ENCODE peak calls at places on chromosomes 3 and 15, in four cellular contexts. One of them, this sample, is unnamed. For H3K36me3 and H3K27me3, the result is how much of the 10 kb centered on the place peaks cover.

GRCh38 chr3:50401973-50402372 is 42.7 kb upstream of the TMEM115 start:
- DNase-seq in aorta: no peak
- DNase-seq in brain microvascular endothelial cell: no peak
- DNase-seq in stomach: peak
- DNase-seq in this sample: no peak

GRCh38 chr3:144142151-144142855 is 170.7 kb downstream of the DIPK2A start:
- DNase-seq in aorta: no peak
- DNase-seq in brain microvascular endothelial cell: peak
- DNase-seq in stomach: no peak
- DNase-seq in this sample: no peak

GRCh38 chr15:63698731-63699130 is 101.5 kb downstream of the FBXL22 start:
- DNase-seq in aorta: no peak
- DNase-seq in brain microvascular endothelial cell: no peak
- DNase-seq in stomach: no peak
- DNase-seq in this sample: no peak

GRCh38 chr3:111936191-111936841 is 42.5 kb upstream of the ABHD10 start:
- DNase-seq in stomach: no peak
- DNase-seq in aorta: no peak
- DNase-seq in brain microvascular endothelial cell: peak
- DNase-seq in this sample: no peak

GRCh38 chr3:183275418-183275817 is 22.4 kb downstream of the B3GNT5 start:
- DNase-seq in stomach: no peak
- DNase-seq in brain microvascular endothelial cell: peak
- DNase-seq in aorta: no peak
- DNase-seq in this sample: peak

GRCh38 chr3:19457449-19457848 is 309.1 kb downstream of the KCNH8 start:
- DNase-seq in brain microvascular endothelial cell: no peak
- DNase-seq in aorta: no peak
- DNase-seq in stomach: no peak
- DNase-seq in this sample: no peak

GRCh38 chr3:4739289-4740236 is 239.7 kb upstream of the BHLHE40 start:
- DNase-seq in stomach: no peak
- DNase-seq in brain microvascular endothelial cell: no peak
- DNase-seq in aorta: no peak
- DNase-seq in this sample: peak

GRCh38 chr3:156654834-156655233 is 19.6 kb upstream of the TIPARP start:
- DNase-seq in aorta: no peak
- DNase-seq in stomach: no peak
- DNase-seq in brain microvascular endothelial cell: no peak
- DNase-seq in this sample: no peak

GRCh38 chr3:88509582-88509981 is 359.8 kb downstream of the C3orf38 start:
- DNase-seq in stomach: no peak
- DNase-seq in brain microvascular endothelial cell: no peak
- DNase-seq in aorta: no peak
- DNase-seq in this sample: peak

GRCh38 chr15:82113116-82113715 is 67.4 kb upstream of the MEX3B start:
- DNase-seq in aorta: no peak
- DNase-seq in brain microvascular endothelial cell: no peak
- DNase-seq in stomach: no peak
- DNase-seq in this sample: no peak

GRCh38 chr3:126104028-126104635 is 20.2 kb upstream of the SLC41A3 start:
- DNase-seq in aorta: no peak
- DNase-seq in stomach: no peak
- DNase-seq in brain microvascular endothelial cell: no peak
- DNase-seq in this sample: no peak

GRCh38 chr3:168544097-168544957 is 448.6 kb upstream of the GOLIM4 start:
- DNase-seq in aorta: no peak
- DNase-seq in stomach: no peak
- DNase-seq in brain microvascular endothelial cell: no peak
- DNase-seq in this sample: no peak

GRCh38 chr15:69014454-69014853 is at the start of gene NOX5:
- DNase-seq in stomach: no peak
- DNase-seq in brain microvascular endothelial cell: no peak
- DNase-seq in aorta: no peak
- DNase-seq in this sample: no peak

DNA sequence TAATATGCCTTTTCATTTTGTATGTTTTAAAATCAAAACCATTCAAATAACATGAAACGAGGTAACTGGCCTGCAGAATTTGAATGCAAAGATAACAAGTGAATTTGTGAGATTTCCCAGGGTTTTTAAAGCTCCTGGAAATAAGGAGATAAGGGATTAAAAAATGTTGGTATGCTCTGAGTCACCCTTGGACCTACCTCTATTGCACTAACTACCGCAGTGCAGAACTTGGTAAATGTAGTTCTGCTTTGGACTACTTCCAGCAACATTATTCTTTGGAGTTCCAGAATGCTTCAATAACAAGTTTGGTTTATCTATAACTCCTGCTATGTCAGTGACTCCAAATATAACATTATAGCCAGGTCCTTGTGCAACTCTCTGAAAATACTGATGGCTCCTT is 201.7 kb downstream of the GAP43 start:
- DNase-seq in stomach: no peak
- DNase-seq in aorta: no peak
- DNase-seq in brain microvascular endothelial cell: peak
- DNase-seq in this sample: no peak
- H3K27ac ChIP-seq in stomach: no peak
- H3K27ac ChIP-seq in aorta: no peak
- H3K27ac ChIP-seq in brain microvascular endothelial cell: no peak
- H3K27ac ChIP-seq in this sample: no peak

DNA sequence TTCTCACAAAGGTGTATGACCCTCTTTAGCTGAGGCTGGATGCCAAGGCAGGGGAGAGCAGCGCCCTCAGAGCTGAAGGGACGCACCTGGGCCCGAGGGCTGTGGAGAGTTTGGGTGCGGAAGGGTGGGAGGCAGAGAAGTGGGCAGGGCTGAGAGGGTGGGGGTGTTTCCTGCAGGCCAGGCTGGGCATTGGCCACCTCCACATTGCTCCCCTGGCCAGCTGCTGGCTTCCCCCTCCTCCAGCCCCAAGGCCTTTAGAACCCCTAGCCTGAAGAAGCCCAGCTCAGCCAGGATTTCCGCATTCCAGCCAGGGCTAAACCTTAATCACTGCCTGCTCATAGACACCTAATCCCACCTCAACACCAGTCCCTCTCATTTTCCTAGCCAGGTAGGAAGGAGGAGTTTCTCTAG is 7.5 kb downstream of the NT5DC2 start:
- DNase-seq in aorta: peak
- DNase-seq in stomach: no peak
- DNase-seq in brain microvascular endothelial cell: no peak
- DNase-seq in this sample: no peak
- H3K36me3 ChIP-seq in aorta: under half
- H3K36me3 ChIP-seq in stomach: half or more
- H3K36me3 ChIP-seq in brain microvascular endothelial cell: under half
- H3K36me3 ChIP-seq in this sample: under half

GRCh38 chr15:91128028-91128427 is 28.0 kb downstream of the SV2B start:
- DNase-seq in brain microvascular endothelial cell: no peak
- DNase-seq in aorta: no peak
- DNase-seq in stomach: no peak
- DNase-seq in this sample: no peak

GRCh38 chr15:91135201-91136130 is 35.4 kb downstream of the SV2B start:
- DNase-seq in aorta: no peak
- DNase-seq in brain microvascular endothelial cell: no peak
- DNase-seq in stomach: no peak
- DNase-seq in this sample: no peak

GRCh38 chr15:91133511-91133910 is 33.5 kb downstream of the SV2B start:
- DNase-seq in aorta: no peak
- DNase-seq in stomach: no peak
- DNase-seq in brain microvascular endothelial cell: no peak
- DNase-seq in this sample: no peak

GRCh38 chr15:91129436-91129835 is 29.4 kb downstream of the SV2B start:
- DNase-seq in brain microvascular endothelial cell: no peak
- DNase-seq in stomach: no peak
- DNase-seq in aorta: no peak
- DNase-seq in this sample: no peak

GRCh38 chr15:91132079-91132478 is 32.0 kb downstream of the SV2B start:
- DNase-seq in aorta: no peak
- DNase-seq in stomach: no peak
- DNase-seq in brain microvascular endothelial cell: no peak
- DNase-seq in this sample: no peak
- H3K27me3 ChIP-seq in aorta: under half
- H3K27me3 ChIP-seq in stomach: under half
- H3K27me3 ChIP-seq in brain microvascular endothelial cell: under half
- H3K27me3 ChIP-seq in this sample: under half

GRCh38 chr3:133157716-133158115 is 119.5 kb downstream of the TMEM108 start:
- DNase-seq in stomach: no peak
- DNase-seq in brain microvascular endothelial cell: no peak
- DNase-seq in aorta: no peak
- DNase-seq in this sample: no peak
- H3K27ac ChIP-seq in stomach: no peak
- H3K27ac ChIP-seq in brain microvascular endothelial cell: no peak
- H3K27ac ChIP-seq in aorta: no peak
- H3K27ac ChIP-seq in this sample: no peak

DNA sequence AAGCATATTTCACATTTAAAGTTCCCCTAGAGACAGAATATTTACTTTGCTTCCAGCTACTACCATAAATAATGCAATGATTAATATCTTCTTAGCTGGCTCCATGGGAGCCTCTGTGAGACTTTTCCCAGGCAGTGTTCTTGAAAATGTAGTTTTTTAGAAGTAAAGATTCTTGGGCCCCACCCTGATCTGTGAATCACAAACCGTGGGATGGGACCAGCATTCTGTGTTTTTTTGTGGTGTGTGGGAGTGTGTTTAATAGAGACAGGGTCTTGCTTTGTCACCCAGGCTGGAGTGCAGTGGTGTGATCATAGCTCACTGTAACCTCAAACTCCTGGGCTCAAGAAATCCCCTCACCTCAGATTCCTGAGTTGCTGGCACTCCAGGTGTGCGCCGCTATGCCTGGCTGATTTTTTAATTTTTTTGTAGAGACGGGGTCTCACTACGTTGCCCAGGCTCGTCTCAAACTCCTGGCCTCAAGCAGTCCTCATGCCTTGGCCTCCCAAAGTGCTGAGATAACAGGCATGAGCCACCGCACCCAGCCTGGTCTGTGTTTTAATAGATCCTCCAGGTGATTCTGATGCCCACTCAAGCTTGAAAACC is 83.0 kb downstream of the KLHL25 start:
- DNase-seq in aorta: no peak
- DNase-seq in stomach: no peak
- DNase-seq in brain microvascular endothelial cell: no peak
- DNase-seq in this sample: no peak
- H3K36me3 ChIP-seq in aorta: under half
- H3K36me3 ChIP-seq in stomach: half or more
- H3K36me3 ChIP-seq in brain microvascular endothelial cell: under half
- H3K36me3 ChIP-seq in this sample: under half

GRCh38 chr3:188943591-188943990 is 228.2 kb upstream of the TPRG1 start:
- DNase-seq in aorta: no peak
- DNase-seq in stomach: no peak
- DNase-seq in brain microvascular endothelial cell: no peak
- DNase-seq in this sample: no peak
- H3K27me3 ChIP-seq in aorta: under half
- H3K27me3 ChIP-seq in stomach: under half
- H3K27me3 ChIP-seq in brain microvascular endothelial cell: under half
- H3K27me3 ChIP-seq in this sample: under half

DNA sequence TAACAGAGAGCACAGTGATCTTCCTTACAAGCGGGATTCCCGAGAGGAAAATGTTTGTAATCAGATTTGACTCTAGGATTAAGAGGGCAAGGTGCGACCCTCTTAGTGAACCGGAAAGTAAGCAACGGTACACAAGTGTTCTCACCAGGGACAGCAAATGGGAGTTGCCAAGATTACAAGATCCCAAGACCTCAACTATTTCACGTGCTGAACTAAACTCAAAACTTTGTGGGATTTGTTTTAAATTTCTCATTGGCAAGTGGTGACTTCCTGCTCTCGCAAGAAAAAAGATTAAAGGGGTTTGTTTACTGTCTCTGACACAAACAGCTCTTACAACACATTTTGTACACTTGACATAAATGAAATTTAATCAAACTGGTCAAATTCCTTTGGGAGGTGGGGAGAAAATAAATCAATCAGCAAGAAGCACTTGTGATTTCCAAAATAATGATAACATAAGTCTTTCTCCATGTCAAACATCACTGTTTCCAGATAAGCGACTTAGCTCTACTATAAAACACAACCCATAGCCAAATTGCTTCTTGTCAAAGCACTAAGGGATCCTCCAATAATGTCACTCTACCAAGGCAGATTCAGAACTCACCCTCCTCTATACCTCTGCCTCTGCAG is 2.3 kb upstream of the PGPEP1L start:
- DNase-seq in aorta: no peak
- DNase-seq in brain microvascular endothelial cell: no peak
- DNase-seq in stomach: no peak
- DNase-seq in this sample: no peak
- H3K27ac ChIP-seq in aorta: no peak
- H3K27ac ChIP-seq in brain microvascular endothelial cell: no peak
- H3K27ac ChIP-seq in stomach: no peak
- H3K27ac ChIP-seq in this sample: no peak

GRCh38 chr15:70092462-70092850 is 5.3 kb downstream of the TLE3 start:
- DNase-seq in aorta: no peak
- DNase-seq in brain microvascular endothelial cell: no peak
- DNase-seq in stomach: no peak
- DNase-seq in this sample: no peak

GRCh38 chr15:70088887-70089691 is 8.6 kb downstream of the TLE3 start:
- DNase-seq in aorta: no peak
- DNase-seq in brain microvascular endothelial cell: no peak
- DNase-seq in stomach: no peak
- DNase-seq in this sample: no peak

GRCh38 chr15:70091649-70092461 is 5.9 kb downstream of the TLE3 start:
- DNase-seq in aorta: no peak
- DNase-seq in brain microvascular endothelial cell: no peak
- DNase-seq in stomach: peak
- DNase-seq in this sample: peak

GRCh38 chr15:70089692-70089971 is 8.1 kb downstream of the TLE3 start:
- DNase-seq in brain microvascular endothelial cell: no peak
- DNase-seq in aorta: no peak
- DNase-seq in stomach: no peak
- DNase-seq in this sample: no peak

DNA sequence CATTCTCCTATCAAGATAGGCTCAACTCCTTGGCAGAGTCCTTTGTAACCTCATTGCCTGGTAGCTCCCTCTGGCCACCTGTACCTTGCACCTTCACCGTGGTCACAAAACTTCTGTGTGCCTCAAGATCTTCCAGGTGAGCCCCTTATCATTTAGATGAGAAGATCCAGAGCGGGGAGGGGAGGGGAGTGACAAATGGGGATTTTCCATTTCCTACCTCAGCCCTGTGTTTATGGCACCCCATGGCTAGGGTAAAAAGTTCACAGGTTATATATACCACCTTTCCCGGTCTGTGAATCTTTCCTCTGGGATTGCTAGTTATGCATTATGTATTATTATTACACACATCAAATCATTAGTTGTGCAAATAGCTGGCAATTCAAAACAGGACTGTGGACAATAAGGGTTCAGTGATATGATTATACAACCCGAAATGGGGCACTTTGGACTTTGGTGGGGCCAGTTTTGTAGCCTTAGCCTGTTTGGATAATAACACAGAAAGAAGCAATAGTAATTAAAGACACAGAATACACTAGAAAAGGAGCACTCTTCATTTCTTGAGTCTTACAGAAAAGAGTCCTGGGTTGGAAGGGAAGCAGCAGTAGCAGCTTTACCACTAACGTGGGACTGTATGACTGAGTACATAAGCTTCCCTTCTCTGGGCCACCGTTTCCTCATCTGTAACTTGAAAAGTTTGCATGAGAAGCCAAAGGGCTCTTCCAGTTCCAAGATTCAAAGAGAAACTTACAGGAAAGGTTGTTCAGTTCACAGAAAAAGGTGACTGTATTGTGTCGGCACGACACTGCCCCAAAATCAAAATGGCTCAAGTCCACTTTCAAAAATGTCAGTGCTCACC is 7.1 kb downstream of the TLE3 start:
- DNase-seq in brain microvascular endothelial cell: no peak
- DNase-seq in aorta: no peak
- DNase-seq in stomach: no peak
- DNase-seq in this sample: peak
- H3K36me3 ChIP-seq in brain microvascular endothelial cell: under half
- H3K36me3 ChIP-seq in aorta: under half
- H3K36me3 ChIP-seq in stomach: under half
- H3K36me3 ChIP-seq in this sample: under half

This sample was measured in small intestine.